ENCODE peak calls at places on chromosomes 5 and 9, in six cellular contexts. Q is breast epithelium, J is uterus, Z is astrocyte, E is epithelial cell of prostate, B is HCT116. P is an unnamed sample.

GRCh38 chr5:1542755-1543154 is 19.0 kb upstream of the LPCAT1 start:
- DNase-seq in Z (peak; percentile 64), J (peak; percentile 39), Q (no peak), E (peak; percentile 81), B (peak; percentile 79), P (no peak)

GRCh38 chr5:37570597-37570996 is 191.5 kb downstream of the WDR70 start:
- DNase-seq in B (no peak), Z (no peak), E (no peak), J (no peak), Q (no peak), P (no peak)

GRCh38 chr5:158286827-158287226 is 427.9 kb upstream of the CLINT1 start:
- DNase-seq in Z (no peak), E (no peak), J (no peak), B (no peak), Q (no peak), P (no peak)

GRCh38 chr9:133618726-133619125 is 9.5 kb upstream of the FAM163B start:
- DNase-seq in B (no peak), E (no peak), Z (no peak), Q (no peak), J (no peak), P (no peak)

GRCh38 chr9:121225240-121225639 is 23.6 kb upstream of the RAB14 start:
- DNase-seq in E (no peak), J (no peak), Z (no peak), B (no peak), Q (no peak), P (no peak)

GRCh38 chr9:93682155-93682968 is 106.0 kb downstream of the PHF2 start:
- DNase-seq in E (no peak), J (peak; percentile 49), Q (peak; percentile 62), Z (no peak), B (peak; percentile 34), P (no peak)

GRCh38 chr5:126562823-126563222 is 32.2 kb downstream of the ALDH7A1 start:
- DNase-seq in J (no peak), Q (no peak), Z (no peak), E (no peak), B (no peak), P (no peak)

GRCh38 chr9:126609711-126610388 is 3.9 kb upstream of the LMX1B start:
- DNase-seq in Q (no peak), B (no peak), E (no peak), Z (no peak), J (no peak), P (no peak)

GRCh38 chr9:78788101-78788500 is 491.2 kb downstream of the PSAT1 start:
- DNase-seq in B (no peak), Q (no peak), E (no peak), Z (peak; percentile 67), J (no peak), P (no peak)

GRCh38 chr9:99778308-99778707 is 43.4 kb upstream of the NR4A3 start:
- DNase-seq in Q (no peak), B (peak; percentile 49), J (no peak), E (peak; percentile 54), Z (peak; percentile 77), P (no peak)

GRCh38 chr9:34547960-34548603 is 25.3 kb upstream of the ENHO start:
- DNase-seq in Z (peak; percentile 8), J (peak; percentile 73), B (peak; percentile 23), Q (peak; percentile 72), E (no peak), P (no peak)

GRCh38 chr5:165184183-165184582 is 1678.8 kb downstream of the MAT2B start:
- DNase-seq in J (no peak), Q (no peak), E (no peak), B (no peak), Z (no peak), P (no peak)

GRCh38 chr5:10555134-10555733 is 8.6 kb upstream of the ANKRD33B start:
- DNase-seq in E (no peak), Z (peak; percentile 83), J (no peak), B (no peak), Q (no peak), P (no peak)

GRCh38 chr9:134458111-134458845 is 132.0 kb downstream of the RXRA start:
- DNase-seq in Q (no peak), Z (peak; percentile 61), E (no peak), J (peak; percentile 63), B (no peak), P (no peak)

GRCh38 chr9:12702160-12702758 is 9.1 kb downstream of the TYRP1 start:
- DNase-seq in E (no peak), B (peak; percentile 56), Q (peak; percentile 50), Z (peak; percentile 68), J (peak; percentile 37), P (no peak)

GRCh38 chr9:112013261-112013660 is 116.6 kb downstream of the UGCG start:
- DNase-seq in B (no peak), J (no peak), E (no peak), Q (no peak), Z (no peak), P (no peak)

GRCh38 chr9:99222416-99223280 is 566 bp downstream of the SEC61B start:
- DNase-seq in B (no peak), E (no peak), J (no peak), Z (peak; percentile 6), Q (no peak), P (no peak)

GRCh38 chr9:78601957-78602565 is 305.1 kb downstream of the PSAT1 start:
- DNase-seq in Z (peak; percentile 38), E (peak; percentile 37), J (no peak), B (peak; percentile 22), Q (no peak), P (no peak)

GRCh38 chr5:142881727-142882126 is 111.5 kb downstream of the ARHGAP26 start:
- DNase-seq in E (no peak), Q (no peak), J (no peak), B (no peak), Z (no peak), P (no peak)

GRCh38 chr9:133403766-133404439 is 13.9 kb downstream of the REXO4 start:
- DNase-seq in B (peak; percentile 65), E (peak; percentile 53), J (no peak), Z (no peak), Q (no peak), P (no peak)

GRCh38 chr9:99823392-99824377 is 2.0 kb downstream of the NR4A3 start:
- DNase-seq in Z (peak; percentile 26), Q (no peak), J (peak; percentile 46), E (no peak), B (no peak), P (no peak)

GRCh38 chr5:96584712-96585111 is 77.5 kb upstream of the CAST start:
- DNase-seq in Q (no peak), Z (no peak), J (no peak), B (no peak), E (no peak), P (no peak)

GRCh38 chr9:96139592-96140251 is 162.3 kb downstream of the HSD17B3 start:
- DNase-seq in Q (no peak), B (no peak), J (peak; percentile 27), E (no peak), Z (peak; percentile 84), P (no peak)

GRCh38 chr9:112224401-112225289 is 49.5 kb upstream of the SUSD1 start:
- DNase-seq in Q (no peak), B (no peak), Z (peak; percentile 70), E (no peak), J (no peak), P (no peak)

GRCh38 chr5:72369301-72370079 is 49.3 kb downstream of the PTCD2 start:
- DNase-seq in Q (no peak), E (no peak), B (no peak), J (no peak), Z (peak; percentile 89), P (no peak)
- H3K27ac ChIP-seq in Q (no peak overlapping the region), E (no peak overlapping the region), B (no peak overlapping the region), J (no peak overlapping the region), Z (peak overlapping the region; percentile 9), P (no peak overlapping the region)

GRCh38 chr5:150431048-150431447 is 18.3 kb upstream of the CD74 start:
- DNase-seq in J (no peak), B (no peak), Z (no peak), Q (no peak), E (no peak), P (no peak)

GRCh38 chr5:150429410-150429873 is 16.7 kb upstream of the CD74 start:
- DNase-seq in J (no peak), B (no peak), Q (no peak), Z (no peak), E (no peak), P (no peak)

GRCh38 chr5:150428106-150428876 is 15.6 kb upstream of the CD74 start:
- DNase-seq in E (no peak), J (peak; percentile 60), B (no peak), Z (no peak), Q (peak; percentile 59), P (no peak)

GRCh38 chr5:150431574-150431973 is 18.0 kb downstream of the RPS14 start:
- DNase-seq in Z (no peak), E (no peak), B (no peak), Q (no peak), J (no peak), P (no peak)

GRCh38 chr5:150428978-150429377 is 16.3 kb upstream of the CD74 start:
- DNase-seq in B (no peak), Q (no peak), E (no peak), Z (no peak), J (no peak), P (no peak)
- H3K27ac ChIP-seq in B (no peak overlapping the region), Q (no peak overlapping the region), E (no peak overlapping the region), Z (no peak overlapping the region), J (no peak overlapping the region), P (no peak overlapping the region)

DNA sequence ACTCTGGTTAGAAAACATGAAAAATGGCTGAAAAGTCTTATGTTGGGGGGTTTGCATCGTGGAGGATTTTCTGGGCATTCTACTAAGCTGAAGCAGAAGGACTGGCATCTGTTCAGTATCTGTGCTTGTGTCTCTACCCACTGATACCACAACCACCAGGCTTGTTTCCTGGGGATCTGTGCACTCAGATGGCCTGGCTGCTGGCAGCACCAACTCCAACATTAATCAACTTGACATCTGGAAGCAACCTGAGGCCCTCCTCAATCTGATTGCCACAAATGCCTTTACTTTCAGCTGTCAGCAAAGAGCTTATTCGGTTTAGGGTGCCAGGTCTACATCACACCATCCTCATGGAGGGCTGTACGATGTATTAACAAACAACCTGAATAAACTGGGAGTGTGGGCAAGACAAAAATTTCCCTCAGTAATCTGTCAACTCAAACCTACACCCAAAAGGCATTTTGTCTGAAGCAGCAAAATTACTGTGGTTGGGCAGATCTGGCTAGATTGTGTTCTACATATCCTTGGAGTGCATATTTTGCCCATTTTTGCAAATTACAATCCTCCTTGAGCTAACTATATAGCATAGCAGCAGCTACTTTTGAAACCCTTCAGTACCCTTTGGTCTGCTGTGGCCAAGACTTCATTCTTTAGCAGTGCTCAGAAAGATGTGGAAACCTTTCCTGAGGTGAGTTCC is 74.6 kb downstream of the FOXD1 start:
- DNase-seq in B (no peak), E (no peak), Z (peak; percentile 81), J (no peak), Q (no peak), P (no peak)
- H3K27ac ChIP-seq in B (no peak overlapping the region), E (peak overlapping the region; percentile 29), Z (peak overlapping the region; percentile 88), J (no peak overlapping the region), Q (no peak overlapping the region), P (no peak overlapping the region)

GRCh38 chr5:86862093-86862492 is 244.4 kb downstream of the COX7C start:
- DNase-seq in E (no peak), Z (no peak), Q (no peak), B (no peak), J (no peak), P (no peak)

GRCh38 chr5:86861514-86861913 is 243.8 kb downstream of the COX7C start:
- DNase-seq in J (no peak), E (no peak), Z (no peak), B (no peak), Q (no peak), P (no peak)

GRCh38 chr5:86865396-86865795 is 247.7 kb downstream of the COX7C start:
- DNase-seq in B (no peak), Q (no peak), E (no peak), Z (peak; percentile 8), J (no peak), P (no peak)

GRCh38 chr5:86866036-86866435 is 248.3 kb downstream of the COX7C start:
- DNase-seq in E (no peak), B (no peak), Q (no peak), J (no peak), Z (no peak), P (no peak)

GRCh38 chr5:86864022-86864421 is 246.3 kb downstream of the COX7C start:
- DNase-seq in Q (no peak), B (no peak), E (no peak), Z (no peak), J (no peak), P (no peak)
- H3K27ac ChIP-seq in Q (no peak overlapping the region), B (no peak overlapping the region), E (no peak overlapping the region), Z (no peak overlapping the region), J (no peak overlapping the region), P (no peak overlapping the region)

P was measured in esophagus squamous epithelium.